ENCODE peak calls at places on chromosomes 4 and X, in five cellular contexts. T is cerebellar cortex, S is NCI-H2081, N is heart left ventricle, K is ovary. B is an unnamed sample.
A peak's percentile ranks its signal among the peaks of the same experiment; 100 is the strongest.

GRCh38 chr4:142363686-142364085 is 482.4 kb downstream of the INPP4B start:
- DNase-seq in T (no peak), S (no peak), N (no peak), K (no peak), B (no peak)

GRCh38 chrX:34332336-34332735 is 200.2 kb upstream of the FAM47A start:
- DNase-seq in T (no peak), S (peak; percentile 8), N (no peak), K (no peak), B (no peak)

GRCh38 chrX:45434231-45434630 is 233.6 kb upstream of the DIPK2B start:
- DNase-seq in T (no peak), S (no peak), N (no peak), K (no peak), B (no peak)

GRCh38 chrX:21998037-21998436 is 34.1 kb upstream of the PHEX start:
- DNase-seq in T (no peak), S (no peak), N (no peak), K (no peak), B (no peak)

GRCh38 chr4:15414601-15415091 is 13.2 kb upstream of the C1QTNF7 start:
- DNase-seq in T (peak; percentile 4), S (no peak), N (no peak), K (no peak), B (no peak)

GRCh38 chr4:109302366-109303140 is at the start of gene COL25A1:
- DNase-seq in T (no peak), S (peak; percentile 23), N (peak; percentile 66), K (peak; percentile 67), B (peak; percentile 27)

GRCh38 chr4:76559236-76560071 is 124.4 kb downstream of the SHROOM3 start:
- DNase-seq in T (no peak), S (no peak), N (no peak), K (no peak), B (no peak)

GRCh38 chr4:42628740-42629139 is 28.2 kb downstream of the ATP8A1 start:
- DNase-seq in T (no peak), S (no peak), N (no peak), K (no peak), B (no peak)

GRCh38 chr4:3407171-3407771 is 34.5 kb upstream of the HGFAC start:
- DNase-seq in T (no peak), S (no peak), N (no peak), K (peak; percentile 19), B (no peak)

GRCh38 chr4:130486186-130486585 is 1390.2 kb downstream of the C4orf33 start:
- DNase-seq in T (no peak), S (no peak), N (no peak), K (no peak), B (no peak)

GRCh38 chr4:15001248-15001824 is 945 bp upstream of the CPEB2 start:
- DNase-seq in T (peak; percentile 69), S (peak; percentile 61), N (peak; percentile 80), K (peak; percentile 81), B (peak; percentile 44)

GRCh38 chr4:127479031-127479622 is 153.6 kb upstream of the INTU start:
- DNase-seq in T (peak; percentile 12), S (peak; percentile 31), N (no peak), K (no peak), B (no peak)

GRCh38 chr4:169446824-169447223 is 165.6 kb downstream of the NEK1 start:
- DNase-seq in T (no peak), S (no peak), N (no peak), K (no peak), B (no peak)

GRCh38 chr4:107304699-107305286 is 268.7 kb upstream of the DKK2 start:
- DNase-seq in T (no peak), S (no peak), N (no peak), K (no peak), B (no peak)

GRCh38 chr4:101224358-101225218 is 122.7 kb downstream of the PPP3CA start:
- DNase-seq in T (no peak), S (no peak), N (no peak), K (no peak), B (no peak)

GRCh38 chr4:157075811-157076577 is at the start of gene GLRB:
- DNase-seq in T (peak; percentile 35), S (peak; percentile 30), N (peak; percentile 20), K (peak; percentile 26), B (no peak)

GRCh38 chrX:71378752-71379151 is 12.6 kb downstream of the TAF1 start:
- DNase-seq in T (no peak), S (no peak), N (no peak), K (no peak), B (no peak)

GRCh38 chr4:16227462-16227868 is 1.2 kb upstream of the TAPT1 start:
- DNase-seq in T (peak; percentile 50), S (peak; percentile 44), N (peak; percentile 46), K (peak; percentile 66), B (no peak)

GRCh38 chr4:76666940-76667532 is 230.9 kb downstream of the SOWAHB start:
- DNase-seq in T (no peak), S (no peak), N (no peak), K (no peak), B (no peak)

GRCh38 chr4:6680372-6681034 is 13.2 kb upstream of the S100P start:
- DNase-seq in T (no peak), S (no peak), N (no peak), K (no peak), B (no peak)